ENCODE peak calls at places on chromosomes 1 and 21, in eight cellular contexts. R is hepatocyte; E is CD8-positive, alpha-beta T cell; W is neural progenitor cell; O is body of pancreas; Y is neuronal stem cell; V is GM23248; M is left lung. T is an unnamed sample. For H3K4me1, the result is how much of the 10 kb centered on the place peaks cover.

GRCh38 chr1:106380772-106381171 is 675.7 kb upstream of the PRMT6 start:
- DNase-seq in R (no peak), E (no peak), W (no peak), O (no peak), Y (no peak), V (no peak), M (no peak), T (no peak)

GRCh38 chr21:17622018-17622417 is 9.3 kb upstream of the BTG3 start:
- DNase-seq in R (no peak), E (no peak), W (no peak), O (no peak), Y (no peak), V (no peak), M (no peak), T (no peak)

GRCh38 chr21:17925900-17926299 is 106.7 kb upstream of the C21orf91 start:
- DNase-seq in R (peak), E (no peak), W (peak), O (no peak), Y (no peak), V (peak), M (no peak), T (peak)

GRCh38 chr1:216456682-216457081 is 33.4 kb upstream of the USH2A start:
- DNase-seq in R (no peak), E (no peak), W (peak), O (no peak), Y (no peak), V (peak), M (no peak), T (peak)

GRCh38 chr1:8560611-8561544 is 243.0 kb downstream of the SLC45A1 start:
- DNase-seq in R (peak), E (no peak), W (peak), O (peak), Y (peak), V (peak), M (no peak), T (peak)

GRCh38 chr1:175641633-175642032 is 101.8 kb downstream of the TNR start:
- DNase-seq in R (no peak), E (no peak), W (no peak), O (no peak), Y (no peak), V (no peak), M (no peak), T (no peak)

GRCh38 chr1:113976609-113977278 is 2.5 kb upstream of the OLFML3 start:
- DNase-seq in R (peak), E (no peak), W (peak), O (peak), Y (peak), V (peak), M (no peak), T (peak)

GRCh38 chr1:181295215-181295614 is 188.1 kb upstream of the CACNA1E start:
- DNase-seq in R (no peak), E (no peak), W (no peak), O (no peak), Y (no peak), V (no peak), M (no peak), T (no peak)

DNA sequence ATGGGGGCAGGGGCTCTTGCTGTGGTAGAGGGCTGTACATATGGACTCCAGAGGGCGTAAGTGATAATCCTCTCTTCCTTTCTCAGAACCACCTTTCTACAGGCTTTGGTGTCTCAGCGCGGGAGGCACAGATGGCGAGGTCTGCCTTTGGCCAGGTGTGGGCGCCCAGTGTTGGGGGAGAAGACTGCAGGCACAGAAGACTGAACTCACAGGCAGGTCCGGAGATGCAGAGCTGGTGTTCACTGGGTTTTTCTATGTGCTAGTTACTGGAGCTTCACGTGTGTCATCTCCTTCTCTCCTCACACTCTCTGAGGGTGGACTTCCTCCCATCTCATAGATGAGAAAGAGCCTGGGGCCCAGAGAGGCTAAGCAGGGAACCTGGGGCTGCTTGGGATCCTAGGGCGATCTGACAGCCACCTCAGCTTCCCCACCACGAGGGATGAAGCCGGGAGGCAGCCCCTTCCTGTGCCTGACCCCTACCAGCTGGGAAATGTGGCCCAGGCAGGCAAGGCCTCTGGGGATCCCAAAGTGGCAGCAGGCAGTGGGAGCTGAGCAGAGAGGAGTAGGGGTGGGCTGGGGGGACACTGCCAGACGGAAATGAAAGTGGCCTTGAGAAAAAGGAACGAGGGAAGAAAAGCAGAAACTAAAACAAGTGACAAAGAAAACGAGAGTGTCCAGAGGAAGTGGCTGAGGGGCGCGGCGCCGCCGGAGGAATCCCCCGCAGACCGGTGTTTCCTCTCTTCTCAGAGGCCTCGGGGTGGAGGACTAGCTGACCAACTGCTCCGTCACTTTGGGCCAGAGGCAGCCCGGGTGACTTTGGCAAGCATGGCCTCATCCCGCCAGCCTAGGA is 191.6 kb downstream of the HIVEP3 start:
- DNase-seq in R (no peak), E (no peak), W (no peak), O (peak), Y (no peak), V (no peak), M (peak), T (no peak)
- H3K4me1 ChIP-seq in R (under half), E (under half), W (under half), O (under half), Y (under half), V (under half), M (half or more), T (under half)

GRCh38 chr1:25033828-25034451 is 103.9 kb upstream of the RUNX3 start:
- DNase-seq in R (no peak), E (peak), W (no peak), O (peak), Y (no peak), V (no peak), M (peak), T (no peak)

GRCh38 chr1:25033030-25033827 is 103.2 kb upstream of the RUNX3 start:
- DNase-seq in R (no peak), E (no peak), W (no peak), O (no peak), Y (no peak), V (no peak), M (peak), T (no peak)

GRCh38 chr1:25031966-25032667 is 102.0 kb upstream of the RUNX3 start:
- DNase-seq in R (no peak), E (peak), W (no peak), O (peak), Y (no peak), V (peak), M (peak), T (peak)

GRCh38 chr1:25030674-25031589 is 100.9 kb upstream of the RUNX3 start:
- DNase-seq in R (no peak), E (peak), W (no peak), O (no peak), Y (no peak), V (peak), M (peak), T (no peak)

GRCh38 chr1:25031601-25031965 is 101.5 kb upstream of the RUNX3 start:
- DNase-seq in R (no peak), E (no peak), W (no peak), O (no peak), Y (no peak), V (no peak), M (peak), T (no peak)
- H3K4me1 ChIP-seq in R (under half), E (half or more), W (under half), O (under half), Y (under half), V (under half), M (half or more), T (under half)

DNA sequence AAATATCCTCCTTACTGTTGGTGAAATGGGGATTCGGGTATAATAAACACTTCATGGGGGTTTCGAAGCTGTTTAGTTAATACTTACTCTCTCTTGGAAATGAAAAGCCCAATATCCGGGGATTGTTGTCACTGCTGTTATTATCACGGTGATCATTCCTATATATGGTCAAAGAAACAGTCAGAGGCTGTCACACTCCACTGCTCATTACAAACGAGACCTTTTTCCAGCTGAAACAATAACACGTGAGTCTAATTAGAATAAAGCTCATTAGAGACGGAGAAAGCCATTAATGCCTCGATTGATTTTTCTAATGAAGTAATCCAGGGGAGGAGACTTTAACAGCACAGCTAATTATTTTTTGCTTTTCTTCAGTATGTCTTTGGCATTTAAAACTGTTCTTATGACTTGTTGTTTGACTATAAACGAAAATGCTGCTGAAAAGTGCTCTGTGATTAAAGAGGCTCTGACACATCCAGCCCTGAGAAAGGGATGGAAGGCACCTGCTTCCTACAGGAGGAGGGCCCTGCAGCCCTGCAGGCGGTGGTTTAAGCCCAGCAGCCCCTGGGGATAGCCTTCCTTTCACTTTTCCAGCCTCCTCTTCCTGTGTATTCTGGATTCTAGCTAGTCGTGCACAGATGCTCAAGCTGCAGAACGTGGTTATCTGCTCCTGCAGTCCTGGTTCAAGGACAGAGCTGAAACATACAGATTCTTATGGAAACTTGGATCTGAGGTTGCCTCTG is 143.6 kb downstream of the EDEM3 start:
- DNase-seq in R (no peak), E (no peak), W (peak), O (no peak), Y (peak), V (no peak), M (no peak), T (peak)
- H3K4me1 ChIP-seq in R (under half), E (under half), W (under half), O (under half), Y (under half), V (under half), M (under half), T (under half)

GRCh38 chr1:34744851-34745250 is 10.0 kb upstream of the GJB5 start:
- DNase-seq in R (no peak), E (no peak), W (no peak), O (no peak), Y (no peak), V (no peak), M (no peak), T (no peak)

GRCh38 chr1:34742667-34743270 is 12.1 kb upstream of the GJB5 start:
- DNase-seq in R (peak), E (peak), W (peak), O (peak), Y (peak), V (peak), M (peak), T (peak)

GRCh38 chr1:34745666-34746065 is 9.2 kb upstream of the GJB5 start:
- DNase-seq in R (no peak), E (no peak), W (no peak), O (no peak), Y (no peak), V (no peak), M (no peak), T (no peak)

GRCh38 chr1:34746101-34746500 is 8.7 kb upstream of the GJB5 start:
- DNase-seq in R (no peak), E (no peak), W (no peak), O (no peak), Y (no peak), V (no peak), M (no peak), T (no peak)

DNA sequence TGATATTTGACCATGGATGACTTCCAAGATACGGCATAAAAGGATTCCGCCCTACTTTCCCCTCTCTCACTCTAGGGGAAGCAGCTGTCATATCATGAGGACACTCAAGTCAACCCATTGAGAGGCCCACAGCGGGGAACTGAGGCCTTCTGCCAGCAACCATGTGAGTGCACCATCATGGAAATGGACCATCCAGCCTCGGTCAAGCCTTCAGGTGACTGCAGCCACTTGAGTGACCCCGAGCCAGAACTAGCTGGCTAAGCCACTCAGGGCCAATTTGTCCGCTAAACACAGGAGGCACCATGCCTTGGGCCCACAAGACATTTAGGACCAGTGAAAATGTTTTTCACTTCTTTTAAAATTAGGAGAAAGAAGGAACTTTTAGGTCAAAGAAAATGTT is 11.1 kb upstream of the GJB5 start:
- DNase-seq in R (no peak), E (no peak), W (no peak), O (no peak), Y (no peak), V (no peak), M (no peak), T (no peak)
- H3K4me1 ChIP-seq in R (under half), E (under half), W (under half), O (under half), Y (under half), V (under half), M (under half), T (under half)

DNA sequence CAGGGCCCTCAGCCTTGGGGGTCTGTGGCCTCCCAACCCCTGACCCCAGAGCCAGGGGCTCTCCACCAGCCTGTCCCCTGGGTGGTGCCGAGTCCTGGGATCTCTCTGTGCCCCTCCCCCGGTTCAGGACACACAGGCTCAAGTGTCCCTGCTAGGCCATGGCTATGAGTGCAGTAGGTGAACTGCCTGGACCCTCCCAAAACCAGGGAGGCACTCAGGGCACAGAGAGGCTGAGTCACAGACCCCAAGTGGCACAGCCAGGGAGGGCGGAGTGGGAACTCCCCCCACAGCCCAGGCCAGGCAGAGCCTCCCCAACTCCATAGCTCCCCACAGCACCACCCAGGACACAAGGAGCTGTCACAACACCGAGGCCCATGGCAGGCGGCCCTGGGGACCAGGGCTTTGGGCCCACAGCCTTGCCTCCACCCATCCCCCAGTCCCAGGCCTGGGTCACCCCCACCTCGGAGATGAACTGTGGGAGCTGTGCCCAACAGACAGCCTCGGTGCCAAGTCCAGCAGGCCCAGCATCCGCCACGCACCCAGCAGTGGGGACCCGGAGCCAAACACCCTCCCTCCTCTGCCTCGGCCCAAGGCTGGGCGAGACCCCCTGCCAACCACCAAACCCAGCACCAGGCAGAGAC is 3.2 kb downstream of the DVL1 start:
- DNase-seq in R (no peak), E (no peak), W (no peak), O (no peak), Y (no peak), V (no peak), M (peak), T (no peak)
- H3K4me1 ChIP-seq in R (under half), E (under half), W (under half), O (under half), Y (under half), V (under half), M (half or more), T (under half)

GRCh38 chr21:29083306-29083705 is 9.9 kb upstream of the CCT8 start:
- DNase-seq in R (no peak), E (no peak), W (no peak), O (no peak), Y (no peak), V (no peak), M (no peak), T (no peak)

GRCh38 chr21:29077651-29078090 is 4.2 kb upstream of the CCT8 start:
- DNase-seq in R (no peak), E (peak), W (no peak), O (no peak), Y (no peak), V (no peak), M (no peak), T (peak)

GRCh38 chr21:29082416-29082815 is 9.0 kb upstream of the CCT8 start:
- DNase-seq in R (no peak), E (no peak), W (no peak), O (no peak), Y (no peak), V (no peak), M (no peak), T (no peak)

GRCh38 chr21:29078884-29079765 is 5.7 kb upstream of the CCT8 start:
- DNase-seq in R (no peak), E (peak), W (no peak), O (peak), Y (no peak), V (no peak), M (no peak), T (peak)

GRCh38 chr21:29080454-29080930 is 7.0 kb upstream of the CCT8 start:
- DNase-seq in R (no peak), E (peak), W (no peak), O (no peak), Y (no peak), V (no peak), M (no peak), T (no peak)
- H3K4me1 ChIP-seq in R (under half), E (half or more), W (under half), O (under half), Y (under half), V (under half), M (under half), T (under half)

GRCh38 chr1:23594149-23594917 is 35.0 kb upstream of the ID3 start:
- DNase-seq in R (no peak), E (no peak), W (no peak), O (no peak), Y (no peak), V (no peak), M (no peak), T (no peak)

GRCh38 chr1:23592209-23592905 is 33.1 kb upstream of the ID3 start:
- DNase-seq in R (no peak), E (no peak), W (no peak), O (no peak), Y (no peak), V (peak), M (no peak), T (no peak)

GRCh38 chr1:23593556-23594148 is 34.4 kb upstream of the ID3 start:
- DNase-seq in R (peak), E (no peak), W (no peak), O (peak), Y (no peak), V (peak), M (no peak), T (no peak)

GRCh38 chr1:23591460-23592208 is 32.3 kb upstream of the ID3 start:
- DNase-seq in R (no peak), E (no peak), W (no peak), O (no peak), Y (no peak), V (no peak), M (no peak), T (no peak)

GRCh38 chr1:23593042-23593521 is 33.8 kb upstream of the ID3 start:
- DNase-seq in R (no peak), E (no peak), W (no peak), O (no peak), Y (no peak), V (no peak), M (no peak), T (no peak)
- H3K4me1 ChIP-seq in R (under half), E (half or more), W (under half), O (under half), Y (under half), V (under half), M (under half), T (under half)

GRCh38 chr1:145995148-145995851 is 1.1 kb downstream of the TXNIP start:
- DNase-seq in R (no peak), E (no peak), W (no peak), O (no peak), Y (no peak), V (peak), M (no peak), T (no peak)
- H3K4me1 ChIP-seq in R (under half), E (under half), W (under half), O (half or more), Y (under half), V (under half), M (half or more), T (under half)

GRCh38 chr1:161199506-161200119 is 759 bp upstream of the ADAMTS4 start:
- DNase-seq in R (no peak), E (no peak), W (no peak), O (no peak), Y (no peak), V (no peak), M (no peak), T (peak)
- H3K4me1 ChIP-seq in R (under half), E (half or more), W (half or more), O (under half), Y (half or more), V (half or more), M (half or more), T (half or more)

GRCh38 chr1:173314656-173315055 is 107.5 kb upstream of the TNFSF4 start:
- DNase-seq in R (no peak), E (no peak), W (no peak), O (no peak), Y (no peak), V (no peak), M (no peak), T (no peak)
- H3K4me1 ChIP-seq in R (under half), E (under half), W (under half), O (under half), Y (under half), V (under half), M (under half), T (under half)

T was measured in A673.